ENCODE peak calls at places on chromosomes 1 and 21, in seven cellular contexts. S, R, F, N, O, K and E are unnamed samples.

GRCh38 chr1:99438656-99439055 is 174.4 kb downstream of the PLPPR4 start:
- DNase-seq in S (no peak), F (no peak), R (no peak), K (no peak), N (no peak), O (no peak), E (no peak)

GRCh38 chr1:223403184-223403815 is 10.1 kb downstream of the CCDC185 start:
- DNase-seq in S (no peak), N (no peak), O (peak), R (no peak), F (peak), K (no peak), E (no peak)

GRCh38 chr21:42215942-42216725 is 2.8 kb upstream of the ABCG1 start:
- DNase-seq in R (no peak), S (no peak), F (no peak), K (no peak), N (no peak), O (no peak), E (no peak)

GRCh38 chr1:101330427-101331130 is 93.8 kb downstream of the S1PR1 start:
- DNase-seq in R (no peak), F (no peak), K (no peak), N (no peak), O (no peak), S (no peak), E (no peak)

GRCh38 chr21:26448751-26449150 is 124.3 kb downstream of the CYYR1 start:
- DNase-seq in O (peak), N (no peak), K (no peak), F (peak), S (no peak), R (no peak), E (no peak)

GRCh38 chr1:229952670-229953520 is 114.1 kb upstream of the GALNT2 start:
- DNase-seq in N (no peak), O (peak), R (no peak), F (no peak), S (no peak), K (no peak), E (no peak)

GRCh38 chr1:181485276-181486097 is 2.2 kb downstream of the CACNA1E start:
- DNase-seq in N (peak), F (no peak), O (no peak), K (peak), R (no peak), S (no peak), E (no peak)

GRCh38 chr1:154493276-154493675 is 8.7 kb upstream of the TDRD10 start:
- DNase-seq in F (no peak), S (no peak), N (no peak), O (peak), K (no peak), R (no peak), E (no peak)

GRCh38 chr1:172717722-172718455 is 59.0 kb downstream of the FASLG start:
- DNase-seq in O (no peak), K (no peak), N (no peak), F (no peak), R (no peak), S (no peak), E (no peak)

GRCh38 chr1:112954059-112954458 is 1.9 kb downstream of the SLC16A1 start:
- DNase-seq in O (no peak), N (no peak), F (no peak), S (no peak), K (no peak), R (no peak), E (no peak)

GRCh38 chr1:45913183-45913924 is 109.9 kb downstream of the MAST2 start:
- DNase-seq in N (peak), S (peak), R (no peak), O (peak), K (no peak), F (peak), E (no peak)

GRCh38 chr21:35204125-35204524 is 155.0 kb upstream of the RUNX1 start:
- DNase-seq in N (no peak), R (no peak), K (no peak), O (peak), F (peak), S (no peak), E (no peak)

DNA sequence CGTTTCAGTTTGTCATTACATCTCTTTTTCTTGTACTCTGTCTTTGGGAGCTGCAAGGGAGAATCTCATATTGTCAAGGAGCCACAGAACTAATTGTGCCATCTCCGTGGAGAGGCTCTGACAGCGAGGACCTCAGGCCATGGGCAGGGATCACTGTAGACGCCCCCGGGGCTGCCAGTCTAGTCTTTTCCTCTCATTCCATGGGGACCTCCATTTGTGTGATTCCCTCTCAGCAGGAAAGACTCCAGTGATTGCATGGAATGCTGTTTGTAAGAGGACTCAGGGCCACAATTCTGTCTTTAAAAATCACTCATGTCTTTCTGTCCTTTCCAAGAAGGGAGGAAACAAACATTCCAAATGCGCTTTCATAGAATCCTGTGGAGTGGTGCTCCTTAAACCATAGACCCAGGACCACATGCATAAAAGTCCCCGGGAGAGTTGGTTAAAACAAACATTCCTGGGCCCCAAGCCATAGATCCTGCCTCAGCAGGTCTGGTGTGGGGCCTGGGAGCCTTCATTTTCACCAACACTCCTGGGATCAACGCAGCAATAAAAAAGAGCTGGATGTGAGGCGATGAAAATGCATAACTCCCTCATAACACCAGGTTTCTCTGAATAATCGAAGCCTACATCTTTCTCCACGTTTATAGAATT is 104.5 kb downstream of the ZP4 start:
- DNase-seq in S (no peak), K (no peak), F (no peak), O (no peak), R (no peak), N (no peak), E (no peak)
- TF ChIP-seq CTCF in S (no peak), K (no peak), F (no peak), O (no peak), R (no peak), N (no peak), E (no peak)

DNA sequence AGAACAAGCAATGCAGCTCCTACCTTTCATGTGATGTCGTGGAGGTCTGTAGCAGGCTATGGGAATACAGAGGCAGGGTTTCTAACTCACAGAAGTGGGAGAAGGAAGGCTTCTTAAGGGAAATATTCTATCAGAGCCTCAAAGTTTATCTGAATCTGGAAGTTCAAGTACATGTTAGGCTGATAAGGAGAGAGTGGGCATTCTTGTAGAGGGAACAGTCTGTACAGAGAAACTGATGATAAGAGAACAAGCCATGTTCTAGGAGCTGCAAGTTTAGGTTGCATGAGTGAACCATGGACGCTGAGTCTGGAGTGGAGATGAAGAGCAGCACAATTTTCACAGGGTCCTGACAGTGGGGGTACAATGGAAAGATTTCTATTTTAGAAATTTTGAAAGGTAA is 344.0 kb downstream of the CHRM3 start:
- DNase-seq in N (no peak), R (no peak), K (no peak), O (no peak), S (no peak), F (no peak), E (no peak)
- TF ChIP-seq CTCF in N (no peak), R (no peak), K (no peak), O (no peak), S (no peak), F (no peak), E (no peak)

GRCh38 chr1:111570781-111571181 is 48.8 kb upstream of the RAP1A start:
- DNase-seq in N (peak), K (no peak), F (no peak), S (no peak), O (no peak), R (no peak), E (peak)
- TF ChIP-seq CTCF in N (peak), K (no peak), F (peak), S (peak), O (peak), R (peak), E (peak)

DNA sequence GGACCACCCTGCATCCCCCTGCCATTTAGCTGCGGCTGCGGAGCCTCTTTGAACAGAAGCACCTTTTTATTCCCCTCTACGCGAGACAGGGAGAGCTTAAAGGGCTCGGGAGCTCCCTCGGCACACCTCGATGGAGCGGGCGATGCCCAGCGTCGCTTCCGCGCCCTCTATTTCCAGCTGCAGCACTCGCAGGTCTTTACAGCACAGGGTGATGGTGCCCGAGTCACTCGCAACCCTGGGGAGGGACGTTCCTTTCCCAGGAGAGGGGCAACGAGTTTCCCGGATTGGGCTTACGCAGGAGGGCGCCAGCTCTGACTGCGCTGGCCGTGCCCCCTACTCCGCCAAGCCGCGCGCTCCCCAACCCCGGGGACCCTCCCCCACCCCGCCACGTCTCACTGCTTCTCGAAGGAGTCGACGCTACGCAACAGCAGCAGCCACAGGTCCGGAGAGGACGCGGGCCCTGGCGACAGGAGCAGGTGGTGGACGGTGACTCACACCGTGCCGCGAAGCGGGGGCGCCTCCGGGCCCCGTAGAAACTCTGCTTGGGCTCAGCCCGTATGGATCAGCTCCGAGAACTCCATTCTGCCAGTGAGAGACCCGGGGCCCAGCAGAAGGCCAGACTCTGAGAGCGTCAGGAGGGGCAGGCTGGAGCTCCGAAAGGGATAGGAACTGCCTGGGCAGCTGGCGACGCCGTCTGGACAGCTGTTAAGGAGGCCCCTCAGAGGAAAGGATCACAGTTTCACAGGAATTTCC is 5.8 kb upstream of the FAM167B start:
- DNase-seq in F (peak), O (peak), S (no peak), R (peak), K (peak), N (peak), E (peak)
- TF ChIP-seq CTCF in F (no peak), O (no peak), S (peak), R (no peak), K (no peak), N (no peak), E (no peak)

DNA sequence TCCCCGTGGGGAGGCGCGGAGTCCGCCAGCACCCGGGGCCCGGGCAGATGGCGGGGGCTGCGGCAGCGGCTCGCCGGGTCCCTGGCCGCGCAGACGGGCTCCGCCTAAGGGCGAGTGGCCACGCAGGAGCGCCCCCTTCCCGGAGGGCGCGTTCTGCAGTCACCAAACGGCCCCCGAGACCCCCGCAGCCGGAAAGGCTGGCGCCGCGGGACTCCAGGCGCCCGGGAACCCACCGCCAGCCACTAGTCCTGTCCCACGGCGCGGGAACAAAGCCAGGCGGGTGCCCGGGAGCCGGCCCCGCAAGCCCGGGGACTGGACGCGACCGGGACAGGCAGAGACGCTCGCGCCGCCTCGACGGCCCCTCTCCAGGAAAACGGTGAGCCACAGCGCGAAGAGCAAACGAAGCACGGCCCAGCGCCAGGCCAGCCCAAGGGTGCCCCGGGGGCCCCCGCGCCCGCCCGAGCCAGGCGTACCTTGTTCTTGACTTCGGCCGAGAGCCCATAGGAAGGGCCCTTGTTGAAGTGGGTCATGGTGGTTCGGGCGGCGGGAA is 470 bp downstream of the CNN3 start:
- DNase-seq in K (peak), O (peak), R (peak), N (peak), F (peak), S (no peak), E (peak)
- TF ChIP-seq CTCF in K (peak), O (peak), R (no peak), N (peak), F (peak), S (peak), E (no peak)

GRCh38 chr1:42658880-42659337 is 686 bp downstream of the PPIH start:
- DNase-seq in R (no peak), F (peak), N (no peak), O (peak), K (no peak), S (no peak), E (no peak)

GRCh38 chr1:42660907-42661500 is 2.8 kb downstream of the PPIH start:
- DNase-seq in F (no peak), N (no peak), O (no peak), R (no peak), K (no peak), S (no peak), E (no peak)

GRCh38 chr1:42657981-42658879 is at the start of gene PPIH:
- DNase-seq in S (peak), K (peak), R (peak), N (peak), F (peak), O (peak), E (peak)
- TF ChIP-seq CTCF in S (peak), K (peak), R (no peak), N (peak), F (peak), O (peak), E (no peak)

DNA sequence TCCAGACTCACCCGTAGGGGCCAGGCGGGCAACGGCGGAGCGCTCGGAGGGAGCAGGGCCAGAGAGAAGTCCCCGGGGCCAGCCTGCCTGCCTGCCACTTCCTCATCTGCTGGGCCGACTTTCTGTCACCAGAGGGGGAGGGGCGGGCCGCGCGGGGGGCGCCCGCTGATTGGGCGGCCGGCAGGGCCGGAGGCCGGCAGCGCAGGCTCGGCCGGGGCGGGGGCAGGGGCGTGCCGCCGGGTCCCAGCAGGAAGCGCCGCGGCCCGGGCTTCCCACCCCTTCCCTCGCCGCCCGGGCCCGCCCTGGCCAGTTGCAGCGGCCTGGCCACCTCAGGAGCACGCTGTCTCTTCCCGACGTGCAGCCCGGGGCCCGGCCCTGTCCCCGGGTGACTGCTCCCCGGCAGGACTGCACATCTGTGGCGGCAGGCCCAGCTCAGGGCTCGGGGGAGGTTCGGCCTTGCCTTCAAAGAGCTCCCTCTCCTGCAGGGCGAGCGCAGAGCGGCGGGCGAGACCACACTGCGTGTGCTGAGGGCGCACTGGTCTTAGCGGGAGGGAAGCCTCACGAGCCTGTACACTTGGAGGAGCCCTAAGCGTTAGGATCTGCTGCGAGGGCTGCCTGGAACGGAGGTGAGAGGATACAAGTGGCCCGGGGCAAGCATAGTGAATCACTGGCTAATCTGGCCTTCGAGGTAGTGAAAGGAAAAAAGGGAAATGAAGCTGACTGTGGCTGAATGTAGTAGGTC is at the start of gene ELOVL1:
- DNase-seq in F (peak), R (peak), S (peak), O (peak), N (peak), K (peak), E (peak)
- TF ChIP-seq CTCF in F (peak), R (no peak), S (peak), O (peak), N (no peak), K (no peak), E (no peak)

GRCh38 chr1:152497273-152497672 is 13.3 kb upstream of the LCE5A start:
- DNase-seq in R (no peak), S (no peak), K (no peak), F (peak), N (no peak), O (no peak), E (no peak)
- TF ChIP-seq CTCF in R (no peak), S (peak), K (no peak), F (peak), N (no peak), O (peak), E (no peak)